ENCODE peak calls at places on chromosomes 11 and 22, in five cellular contexts. One of them, this sample, is unnamed.

GRCh38 chr11:119800171-119800570 is 71.2 kb upstream of the NECTIN1 start:
- DNase-seq in fibroblast of lung: peak; percentile 61
- DNase-seq in BE2C: no peak
- DNase-seq in effector memory CD4-positive, alpha-beta T cell: no peak
- DNase-seq in pancreas: no peak
- DNase-seq in this sample: no peak

GRCh38 chr11:46345131-46345597 is 2.1 kb upstream of the DGKZ start:
- DNase-seq in effector memory CD4-positive, alpha-beta T cell: no peak
- DNase-seq in pancreas: no peak
- DNase-seq in BE2C: no peak
- DNase-seq in fibroblast of lung: no peak
- DNase-seq in this sample: no peak

GRCh38 chr22:27378994-27379393 is 422.6 kb downstream of the MN1 start:
- DNase-seq in BE2C: no peak
- DNase-seq in pancreas: peak; percentile 50
- DNase-seq in effector memory CD4-positive, alpha-beta T cell: no peak
- DNase-seq in fibroblast of lung: no peak
- DNase-seq in this sample: no peak

GRCh38 chr22:24583221-24583971 is 9.5 kb downstream of the LRRC75B start:
- DNase-seq in pancreas: peak; percentile 67
- DNase-seq in effector memory CD4-positive, alpha-beta T cell: no peak
- DNase-seq in BE2C: peak; percentile 86
- DNase-seq in fibroblast of lung: peak; percentile 35
- DNase-seq in this sample: no peak

GRCh38 chr11:82315093-82315492 is 418.6 kb downstream of the FAM181B start:
- DNase-seq in fibroblast of lung: no peak
- DNase-seq in BE2C: peak; percentile 33
- DNase-seq in pancreas: peak; percentile 25
- DNase-seq in effector memory CD4-positive, alpha-beta T cell: no peak
- DNase-seq in this sample: no peak

GRCh38 chr11:128135451-128135850 is 451.9 kb downstream of the ETS1 start:
- DNase-seq in BE2C: no peak
- DNase-seq in fibroblast of lung: peak; percentile 93
- DNase-seq in effector memory CD4-positive, alpha-beta T cell: no peak
- DNase-seq in pancreas: no peak
- DNase-seq in this sample: no peak

GRCh38 chr11:6505577-6506240 is 8.6 kb downstream of the DNHD1 start:
- DNase-seq in effector memory CD4-positive, alpha-beta T cell: no peak
- DNase-seq in BE2C: no peak
- DNase-seq in pancreas: no peak
- DNase-seq in fibroblast of lung: peak; percentile 82
- DNase-seq in this sample: peak; percentile 39

GRCh38 chr22:43343262-43343988 is at the start of gene SCUBE1:
- DNase-seq in effector memory CD4-positive, alpha-beta T cell: peak; percentile 27
- DNase-seq in pancreas: peak; percentile 68
- DNase-seq in fibroblast of lung: peak; percentile 25
- DNase-seq in BE2C: peak; percentile 90
- DNase-seq in this sample: peak; percentile 8

GRCh38 chr22:38353142-38353629 is 36.0 kb upstream of the CSNK1E start:
- DNase-seq in effector memory CD4-positive, alpha-beta T cell: peak; percentile 52
- DNase-seq in fibroblast of lung: peak; percentile 21
- DNase-seq in BE2C: peak; percentile 73
- DNase-seq in pancreas: peak; percentile 80
- DNase-seq in this sample: peak; percentile 60

GRCh38 chr11:119614227-119615002 is 114.6 kb downstream of the NECTIN1 start:
- DNase-seq in fibroblast of lung: no peak
- DNase-seq in effector memory CD4-positive, alpha-beta T cell: no peak
- DNase-seq in pancreas: no peak
- DNase-seq in BE2C: no peak
- DNase-seq in this sample: no peak

GRCh38 chr11:128803440-128803839 is 63.7 kb downstream of the KCNJ1 start:
- DNase-seq in pancreas: no peak
- DNase-seq in fibroblast of lung: no peak
- DNase-seq in effector memory CD4-positive, alpha-beta T cell: no peak
- DNase-seq in BE2C: no peak
- DNase-seq in this sample: no peak

GRCh38 chr22:23786752-23787599 is at the start of gene SMARCB1:
- DNase-seq in fibroblast of lung: peak; percentile 92
- DNase-seq in BE2C: peak; percentile 91
- DNase-seq in pancreas: peak; percentile 90
- DNase-seq in effector memory CD4-positive, alpha-beta T cell: peak; percentile 86
- DNase-seq in this sample: peak; percentile 87

GRCh38 chr11:87589082-87589481 is 551.3 kb downstream of the TMEM135 start:
- DNase-seq in effector memory CD4-positive, alpha-beta T cell: no peak
- DNase-seq in pancreas: no peak
- DNase-seq in fibroblast of lung: no peak
- DNase-seq in BE2C: no peak
- DNase-seq in this sample: no peak

GRCh38 chr11:76266269-76266668 is 60.0 kb upstream of the WNT11 start:
- DNase-seq in pancreas: no peak
- DNase-seq in BE2C: no peak
- DNase-seq in fibroblast of lung: peak; percentile 80
- DNase-seq in effector memory CD4-positive, alpha-beta T cell: no peak
- DNase-seq in this sample: no peak

GRCh38 chr11:126484266-126484665 is 128.8 kb downstream of the ST3GAL4 start:
- DNase-seq in fibroblast of lung: peak; percentile 87
- DNase-seq in pancreas: no peak
- DNase-seq in effector memory CD4-positive, alpha-beta T cell: no peak
- DNase-seq in BE2C: no peak
- DNase-seq in this sample: no peak

GRCh38 chr11:79942071-79942470 is 501.2 kb upstream of the TENM4 start:
- DNase-seq in pancreas: no peak
- DNase-seq in effector memory CD4-positive, alpha-beta T cell: no peak
- DNase-seq in fibroblast of lung: no peak
- DNase-seq in BE2C: no peak
- DNase-seq in this sample: no peak

GRCh38 chr11:119432484-119433368 is 9.8 kb upstream of the THY1 start:
- DNase-seq in fibroblast of lung: peak; percentile 93
- DNase-seq in effector memory CD4-positive, alpha-beta T cell: no peak
- DNase-seq in pancreas: no peak
- DNase-seq in BE2C: no peak
- DNase-seq in this sample: no peak

GRCh38 chr11:64742940-64743590 is 877 bp downstream of the RASGRP2 start:
- DNase-seq in effector memory CD4-positive, alpha-beta T cell: peak; percentile 69
- DNase-seq in fibroblast of lung: no peak
- DNase-seq in BE2C: peak; percentile 40
- DNase-seq in pancreas: peak; percentile 80
- DNase-seq in this sample: peak; percentile 65

GRCh38 chr11:126026579-126026978 is 36.1 kb downstream of the CDON start:
- DNase-seq in effector memory CD4-positive, alpha-beta T cell: no peak
- DNase-seq in BE2C: no peak
- DNase-seq in pancreas: no peak
- DNase-seq in fibroblast of lung: no peak
- DNase-seq in this sample: no peak

GRCh38 chr22:42562282-42562681 is 8.5 kb downstream of the SERHL2 start:
- DNase-seq in pancreas: no peak
- DNase-seq in effector memory CD4-positive, alpha-beta T cell: no peak
- DNase-seq in BE2C: no peak
- DNase-seq in fibroblast of lung: no peak
- DNase-seq in this sample: no peak

GRCh38 chr11:1604181-1604580 is 4.1 kb downstream of the KRTAP5-3 start:
- DNase-seq in BE2C: no peak
- DNase-seq in pancreas: no peak
- DNase-seq in effector memory CD4-positive, alpha-beta T cell: no peak
- DNase-seq in fibroblast of lung: no peak
- DNase-seq in this sample: no peak

GRCh38 chr22:28607710-28608109 is 71.9 kb downstream of the TTC28 start:
- DNase-seq in fibroblast of lung: no peak
- DNase-seq in effector memory CD4-positive, alpha-beta T cell: no peak
- DNase-seq in pancreas: no peak
- DNase-seq in BE2C: no peak
- DNase-seq in this sample: no peak

GRCh38 chr11:406796-407650 is 7.8 kb downstream of the SIGIRR start:
- DNase-seq in pancreas: peak; percentile 78
- DNase-seq in effector memory CD4-positive, alpha-beta T cell: peak; percentile 93
- DNase-seq in fibroblast of lung: peak; percentile 71
- DNase-seq in BE2C: peak; percentile 72
- DNase-seq in this sample: peak; percentile 95

GRCh38 chr22:24440718-24441405 is 13.5 kb downstream of the ADORA2A start:
- DNase-seq in fibroblast of lung: no peak
- DNase-seq in pancreas: no peak
- DNase-seq in BE2C: no peak
- DNase-seq in effector memory CD4-positive, alpha-beta T cell: no peak
- DNase-seq in this sample: no peak

DNA sequence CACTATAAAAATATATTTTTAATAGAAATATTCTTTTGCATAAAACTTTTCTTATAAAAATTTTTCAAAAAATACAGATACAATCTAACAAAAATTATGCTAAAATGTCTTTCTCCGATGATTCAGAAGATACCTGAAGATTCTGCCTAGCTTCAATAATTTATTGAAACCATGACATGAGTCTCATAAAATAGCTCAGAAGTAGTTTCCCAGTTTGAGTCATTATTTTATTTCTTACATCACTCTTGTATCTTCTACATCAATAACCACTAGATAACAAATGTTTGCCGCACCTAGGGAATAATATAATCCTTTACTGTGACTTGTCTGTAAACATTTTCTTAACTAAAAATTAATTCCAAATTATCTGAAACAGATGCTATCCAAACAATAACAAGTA is 158.6 kb downstream of the FCHSD2 start:
- DNase-seq in effector memory CD4-positive, alpha-beta T cell: no peak
- DNase-seq in pancreas: no peak
- DNase-seq in BE2C: no peak
- DNase-seq in fibroblast of lung: no peak
- DNase-seq in this sample: no peak
- H3K4me3 ChIP-seq in effector memory CD4-positive, alpha-beta T cell: no peak overlapping the region
- H3K4me3 ChIP-seq in pancreas: no peak overlapping the region
- H3K4me3 ChIP-seq in BE2C: no peak overlapping the region
- H3K4me3 ChIP-seq in fibroblast of lung: no peak overlapping the region
- H3K4me3 ChIP-seq in this sample: no peak overlapping the region

DNA sequence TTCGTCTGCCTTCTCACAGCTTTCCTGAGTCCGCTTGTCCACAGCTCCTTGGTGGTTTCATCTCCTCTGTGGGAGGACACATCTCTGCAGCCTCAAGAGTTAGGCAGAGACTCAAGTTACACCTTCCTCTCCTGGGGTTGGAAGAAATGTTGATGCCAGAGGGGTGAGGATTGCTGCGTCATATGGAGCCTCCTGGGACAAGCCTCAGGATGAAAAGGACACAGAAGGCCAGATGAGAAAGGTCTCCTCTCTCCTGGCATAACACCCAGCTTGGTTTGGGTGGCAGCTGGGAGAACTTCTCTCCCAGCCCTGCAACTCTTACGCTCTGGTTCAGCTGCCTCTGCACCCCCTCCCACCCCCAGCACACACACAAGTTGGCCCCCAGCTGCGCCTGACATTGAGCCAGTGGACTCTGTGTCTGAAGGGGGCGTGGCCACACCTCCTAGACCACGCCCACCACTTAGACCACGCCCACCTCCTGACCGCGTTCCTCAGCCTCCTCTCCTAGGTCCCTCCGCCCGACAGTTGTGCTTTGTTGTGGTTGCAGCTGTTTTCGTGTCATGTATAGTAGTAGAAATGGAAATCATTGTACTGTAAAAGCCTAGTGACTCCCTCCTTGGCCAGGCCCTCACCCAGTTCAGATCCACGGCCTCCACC is 11.7 kb downstream of the RASD2 start:
- DNase-seq in fibroblast of lung: no peak
- DNase-seq in BE2C: peak; percentile 74
- DNase-seq in pancreas: no peak
- DNase-seq in effector memory CD4-positive, alpha-beta T cell: peak; percentile 79
- DNase-seq in this sample: peak; percentile 82
- H3K4me1 ChIP-seq in fibroblast of lung: no peaks in the 10 kb centered on the region
- H3K4me1 ChIP-seq in BE2C: peaks cover 12% of the 10 kb centered on the region
- H3K4me1 ChIP-seq in pancreas: no peaks in the 10 kb centered on the region
- H3K4me1 ChIP-seq in effector memory CD4-positive, alpha-beta T cell: peaks cover 12% of the 10 kb centered on the region
- H3K4me1 ChIP-seq in this sample: peaks cover 25% of the 10 kb centered on the region

GRCh38 chr11:3367221-3367620 is 11.7 kb downstream of the ZNF195 start:
- DNase-seq in fibroblast of lung: no peak
- DNase-seq in pancreas: no peak
- DNase-seq in effector memory CD4-positive, alpha-beta T cell: no peak
- DNase-seq in BE2C: no peak
- DNase-seq in this sample: no peak
- H3K9me3 ChIP-seq in fibroblast of lung: peaks cover 2% of the 10 kb centered on the region
- H3K9me3 ChIP-seq in pancreas: no peaks in the 10 kb centered on the region
- H3K9me3 ChIP-seq in effector memory CD4-positive, alpha-beta T cell: peaks cover 3% of the 10 kb centered on the region
- H3K9me3 ChIP-seq in BE2C: no peaks in the 10 kb centered on the region
- H3K9me3 ChIP-seq in this sample: no peaks in the 10 kb centered on the region

GRCh38 chr11:78831571-78831970 is 256.9 kb upstream of the NARS2 start:
- DNase-seq in pancreas: no peak
- DNase-seq in effector memory CD4-positive, alpha-beta T cell: no peak
- DNase-seq in BE2C: no peak
- DNase-seq in fibroblast of lung: no peak
- DNase-seq in this sample: no peak
- H3K4me3 ChIP-seq in pancreas: no peak overlapping the region
- H3K4me3 ChIP-seq in effector memory CD4-positive, alpha-beta T cell: no peak overlapping the region
- H3K4me3 ChIP-seq in BE2C: no peak overlapping the region
- H3K4me3 ChIP-seq in fibroblast of lung: no peak overlapping the region
- H3K4me3 ChIP-seq in this sample: no peak overlapping the region

GRCh38 chr11:61701298-61701993 is 21.3 kb downstream of the DAGLA start:
- DNase-seq in fibroblast of lung: no peak
- DNase-seq in effector memory CD4-positive, alpha-beta T cell: no peak
- DNase-seq in BE2C: peak; percentile 45
- DNase-seq in pancreas: no peak
- DNase-seq in this sample: no peak

GRCh38 chr11:61698173-61698965 is 18.2 kb downstream of the DAGLA start:
- DNase-seq in BE2C: no peak
- DNase-seq in pancreas: no peak
- DNase-seq in effector memory CD4-positive, alpha-beta T cell: no peak
- DNase-seq in fibroblast of lung: no peak
- DNase-seq in this sample: no peak

GRCh38 chr11:61700720-61701119 is 20.5 kb downstream of the DAGLA start:
- DNase-seq in effector memory CD4-positive, alpha-beta T cell: no peak
- DNase-seq in BE2C: no peak
- DNase-seq in fibroblast of lung: no peak
- DNase-seq in pancreas: no peak
- DNase-seq in this sample: no peak

GRCh38 chr11:61699737-61700160 is 19.6 kb downstream of the DAGLA start:
- DNase-seq in pancreas: peak; percentile 83
- DNase-seq in fibroblast of lung: no peak
- DNase-seq in BE2C: no peak
- DNase-seq in effector memory CD4-positive, alpha-beta T cell: no peak
- DNase-seq in this sample: no peak

DNA sequence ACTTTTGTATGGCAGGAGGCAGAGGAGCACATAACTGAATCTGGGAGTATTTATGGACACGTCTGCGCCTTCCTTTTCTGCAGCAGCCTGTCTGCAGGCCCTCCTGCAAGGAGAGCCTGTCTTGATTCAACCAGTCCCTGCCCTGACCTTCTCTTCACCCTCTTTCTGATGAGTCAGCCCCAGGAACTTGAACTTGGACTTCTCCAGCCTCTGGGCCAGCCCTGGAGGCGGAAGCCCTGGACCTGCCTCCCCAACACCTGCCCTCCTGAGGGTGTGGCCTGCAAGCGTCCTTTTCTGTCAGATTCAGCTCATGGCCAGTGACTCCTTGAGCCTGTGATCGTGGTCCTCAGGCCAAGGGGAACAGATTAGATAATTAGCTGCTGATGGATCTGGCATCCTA is 20.0 kb downstream of the DAGLA start:
- DNase-seq in BE2C: no peak
- DNase-seq in effector memory CD4-positive, alpha-beta T cell: no peak
- DNase-seq in fibroblast of lung: peak; percentile 64
- DNase-seq in pancreas: peak; percentile 82
- DNase-seq in this sample: no peak
- H3K4me1 ChIP-seq in BE2C: no peaks in the 10 kb centered on the region
- H3K4me1 ChIP-seq in effector memory CD4-positive, alpha-beta T cell: peaks cover 25% of the 10 kb centered on the region
- H3K4me1 ChIP-seq in fibroblast of lung: peaks cover 13% of the 10 kb centered on the region
- H3K4me1 ChIP-seq in pancreas: peaks cover 60% of the 10 kb centered on the region
- H3K4me1 ChIP-seq in this sample: peaks cover 30% of the 10 kb centered on the region

GRCh38 chr22:47794851-47795250 is 1032.4 kb downstream of the TBC1D22A start:
- DNase-seq in pancreas: no peak
- DNase-seq in effector memory CD4-positive, alpha-beta T cell: no peak
- DNase-seq in fibroblast of lung: no peak
- DNase-seq in BE2C: no peak
- DNase-seq in this sample: no peak
- H3K9me3 ChIP-seq in pancreas: no peaks in the 10 kb centered on the region
- H3K9me3 ChIP-seq in effector memory CD4-positive, alpha-beta T cell: no peaks in the 10 kb centered on the region
- H3K9me3 ChIP-seq in fibroblast of lung: no peaks in the 10 kb centered on the region
- H3K9me3 ChIP-seq in BE2C: no peaks in the 10 kb centered on the region
- H3K9me3 ChIP-seq in this sample: no peaks in the 10 kb centered on the region

This sample was measured in CD4-positive, alpha-beta memory T cell.